ENCODE peak calls at places on chromosomes 7 and 10, in eight cellular contexts. O, B, R, K, C, D, T and S are unnamed samples.

GRCh38 chr10:1560535-1561192 is 176.7 kb downstream of the ADARB2 start:
- DNase-seq in O (no peak), B (no peak), R (no peak), K (no peak), C (no peak), D (no peak), T (no peak), S (no peak)

GRCh38 chr7:121138262-121138933 is 149.9 kb downstream of the CPED1 start:
- DNase-seq in O (peak), B (no peak), R (peak), K (peak), C (no peak), D (no peak), T (peak), S (peak)

GRCh38 chr10:131788386-131788785 is 112.4 kb upstream of the PPP2R2D start:
- DNase-seq in O (no peak), B (no peak), R (no peak), K (no peak), C (no peak), D (no peak), T (no peak), S (no peak)

GRCh38 chr7:44212581-44213184 is 11.9 kb downstream of the YKT6 start:
- DNase-seq in O (no peak), B (no peak), R (no peak), K (no peak), C (no peak), D (no peak), T (no peak), S (peak)

GRCh38 chr7:143176128-143176527 is 7.1 kb upstream of the TAS2R39 start:
- DNase-seq in O (no peak), B (no peak), R (no peak), K (no peak), C (no peak), D (no peak), T (no peak), S (no peak)

GRCh38 chr10:13346912-13347234 is 1.2 kb downstream of the SEPHS1 start:
- DNase-seq in O (peak), B (peak), R (no peak), K (no peak), C (no peak), D (no peak), T (peak), S (no peak)

GRCh38 chr7:146201945-146202344 is 85.3 kb downstream of the CNTNAP2 start:
- DNase-seq in O (no peak), B (no peak), R (no peak), K (no peak), C (no peak), D (no peak), T (no peak), S (no peak)

GRCh38 chr10:33193057-33193866 is 141.2 kb downstream of the NRP1 start:
- DNase-seq in O (peak), B (peak), R (peak), K (peak), C (peak), D (peak), T (peak), S (peak)

GRCh38 chr7:87510430-87510875 is 35.0 kb upstream of the ABCB4 start:
- DNase-seq in O (no peak), B (no peak), R (no peak), K (no peak), C (no peak), D (no peak), T (no peak), S (no peak)

GRCh38 chr7:113819474-113819873 is 99.3 kb downstream of the PPP1R3A start:
- DNase-seq in O (no peak), B (no peak), R (no peak), K (no peak), C (no peak), D (no peak), T (no peak), S (no peak)

GRCh38 chr10:112962343-112962742 is 12.3 kb downstream of the TCF7L2 start:
- DNase-seq in O (no peak), B (no peak), R (no peak), K (no peak), C (no peak), D (no peak), T (no peak), S (no peak)

GRCh38 chr10:8035641-8036520 is 18.6 kb upstream of the GATA3 start:
- DNase-seq in O (no peak), B (no peak), R (no peak), K (no peak), C (peak), D (no peak), T (no peak), S (no peak)

GRCh38 chr7:75534727-75535307 is 42.7 kb downstream of the SPDYE5 start:
- DNase-seq in O (peak), B (peak), R (peak), K (peak), C (no peak), D (no peak), T (no peak), S (no peak)

GRCh38 chr7:4792537-4793126 is 17.2 kb downstream of the AP5Z1 start:
- DNase-seq in O (peak), B (no peak), R (no peak), K (peak), C (peak), D (no peak), T (peak), S (no peak)

GRCh38 chr7:148914208-148914777 is 30.2 kb upstream of the EZH2 start:
- DNase-seq in O (peak), B (peak), R (peak), K (peak), C (no peak), D (no peak), T (no peak), S (no peak)

GRCh38 chr10:92208736-92209135 is 82.1 kb downstream of the CPEB3 start:
- DNase-seq in O (no peak), B (no peak), R (peak), K (peak), C (no peak), D (no peak), T (no peak), S (peak)

GRCh38 chr10:48745662-48746245 is 61.1 kb downstream of the WDFY4 start:
- DNase-seq in O (no peak), B (no peak), R (no peak), K (no peak), C (no peak), D (no peak), T (no peak), S (no peak)

GRCh38 chr7:82036146-82036886 is 266.5 kb upstream of the HGF start:
- DNase-seq in O (peak), B (no peak), R (peak), K (peak), C (no peak), D (no peak), T (no peak), S (no peak)

GRCh38 chr7:6589829-6590644 is at the start of gene INTS15:
- DNase-seq in O (peak), B (peak), R (peak), K (peak), C (peak), D (peak), T (peak), S (no peak)

GRCh38 chr10:112721080-112721698 is 228.9 kb upstream of the TCF7L2 start:
- DNase-seq in O (peak), B (peak), R (peak), K (peak), C (peak), D (peak), T (peak), S (no peak)

GRCh38 chr7:134813668-134814067 is 34.2 kb downstream of the CALD1 start:
- DNase-seq in O (peak), B (no peak), R (peak), K (peak), C (no peak), D (no peak), T (peak), S (no peak)

GRCh38 chr7:120344276-120344675 is 71.3 kb downstream of the KCND2 start:
- DNase-seq in O (peak), B (peak), R (peak), K (peak), C (no peak), D (no peak), T (no peak), S (no peak)

GRCh38 chr10:29403208-29403607 is 114.3 kb downstream of the LYZL1 start:
- DNase-seq in O (no peak), B (no peak), R (no peak), K (no peak), C (no peak), D (no peak), T (no peak), S (no peak)

GRCh38 chr7:75572396-75572795 is 80.3 kb downstream of the SPDYE5 start:
- DNase-seq in O (no peak), B (no peak), R (no peak), K (no peak), C (no peak), D (no peak), T (no peak), S (no peak)

GRCh38 chr7:121328508-121329459 is at the start of gene WNT16:
- DNase-seq in O (no peak), B (no peak), R (no peak), K (no peak), C (peak), D (no peak), T (no peak), S (no peak)

GRCh38 chr7:105191329-105191728 is 177.3 kb downstream of the KMT2E start:
- DNase-seq in O (no peak), B (no peak), R (no peak), K (no peak), C (no peak), D (no peak), T (no peak), S (no peak)

GRCh38 chr10:79404231-79404609 is 41.2 kb downstream of the ZCCHC24 start:
- DNase-seq in O (peak), B (peak), R (peak), K (peak), C (peak), D (peak), T (no peak), S (no peak)

GRCh38 chr10:79354141-79354540 is 6.9 kb downstream of the PPIF start:
- DNase-seq in O (no peak), B (peak), R (no peak), K (no peak), C (no peak), D (no peak), T (no peak), S (no peak)

GRCh38 chr10:83862723-83863122 is 276.6 kb upstream of the GHITM start:
- DNase-seq in O (no peak), B (no peak), R (no peak), K (no peak), C (no peak), D (no peak), T (peak), S (no peak)

GRCh38 chr10:78552261-78552811 is 516.4 kb upstream of the ZMIZ1 start:
- DNase-seq in O (no peak), B (no peak), R (peak), K (peak), C (peak), D (no peak), T (peak), S (no peak)

GRCh38 chr7:29885626-29886025 is 79.3 kb downstream of the WIPF3 start:
- DNase-seq in O (no peak), B (no peak), R (no peak), K (no peak), C (no peak), D (no peak), T (no peak), S (no peak)

GRCh38 chr7:29882481-29882880 is 76.2 kb downstream of the WIPF3 start:
- DNase-seq in O (no peak), B (no peak), R (no peak), K (no peak), C (no peak), D (no peak), T (no peak), S (no peak)

GRCh38 chr7:29881724-29882123 is 75.4 kb downstream of the WIPF3 start:
- DNase-seq in O (no peak), B (no peak), R (no peak), K (no peak), C (peak), D (no peak), T (no peak), S (no peak)

GRCh38 chr7:29884399-29885272 is 78.3 kb downstream of the WIPF3 start:
- DNase-seq in O (no peak), B (no peak), R (no peak), K (no peak), C (no peak), D (no peak), T (peak), S (no peak)

GRCh38 chr7:29883462-29884398 is 77.4 kb downstream of the WIPF3 start:
- DNase-seq in O (no peak), B (no peak), R (no peak), K (no peak), C (peak), D (no peak), T (peak), S (no peak)
- H3K4me3 ChIP-seq in O (no peak), B (no peak), R (no peak), K (no peak), C (no peak), D (no peak), T (no peak), S (no peak)

DNA sequence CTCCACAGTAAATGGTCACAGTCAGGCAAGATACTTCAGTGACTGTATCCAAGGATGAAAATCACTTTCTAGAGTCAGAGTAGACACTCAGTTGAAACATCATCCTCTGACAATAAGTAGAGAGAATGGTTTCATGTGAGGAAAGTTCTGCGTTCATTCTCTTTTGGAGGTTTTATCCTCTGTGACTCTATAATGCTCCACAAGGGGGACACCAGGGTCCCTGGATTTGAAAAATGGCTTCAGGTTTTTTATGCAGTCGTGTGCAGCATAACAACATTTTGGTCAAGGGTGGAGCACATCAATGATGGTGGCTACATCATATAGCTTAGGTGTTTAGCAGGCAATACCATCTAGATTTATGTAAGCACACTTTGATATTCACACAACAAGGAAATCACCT is 40.4 kb downstream of the TMEM168 start:
- DNase-seq in O (no peak), B (no peak), R (no peak), K (no peak), C (no peak), D (no peak), T (no peak), S (no peak)
- TF ChIP-seq CTCF in O (peak), B (peak), R (no peak), K (peak), C (no peak), D (peak), T (no peak), S (no peak)

DNA sequence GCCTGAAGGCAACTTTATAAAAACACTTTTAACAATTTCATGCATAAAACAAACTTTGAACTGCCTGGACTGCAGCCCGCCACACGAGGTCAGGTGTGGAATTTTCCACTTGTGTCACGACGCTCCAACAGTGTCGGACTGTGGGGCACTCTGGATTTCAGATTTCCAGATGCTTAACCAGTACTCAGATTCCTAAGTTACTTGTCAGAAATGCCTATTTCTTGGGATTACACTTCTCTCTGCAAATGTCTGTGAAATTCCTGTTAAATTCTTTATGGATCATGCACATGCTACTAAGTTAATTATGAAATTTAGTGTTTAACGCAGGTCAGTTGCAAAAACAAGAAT is 477 bp upstream of the GPER1 start:
- DNase-seq in O (peak), B (no peak), R (peak), K (peak), C (no peak), D (no peak), T (no peak), S (no peak)
- H3K4me3 ChIP-seq in O (peak), B (no peak), R (peak), K (peak), C (peak), D (peak), T (no peak), S (peak)

GRCh38 chr10:27745380-27745718 is 270 bp downstream of the MKX start:
- DNase-seq in O (no peak), B (no peak), R (no peak), K (no peak), C (no peak), D (no peak), T (no peak), S (no peak)

GRCh38 chr10:27742926-27743735 is 2.5 kb downstream of the MKX start:
- DNase-seq in O (peak), B (peak), R (peak), K (peak), C (peak), D (no peak), T (peak), S (no peak)

GRCh38 chr10:27743736-27744477 is 1.7 kb downstream of the MKX start:
- DNase-seq in O (peak), B (no peak), R (peak), K (peak), C (peak), D (no peak), T (no peak), S (no peak)

GRCh38 chr10:27745719-27746363 is at the start of gene MKX:
- DNase-seq in O (peak), B (no peak), R (no peak), K (peak), C (peak), D (no peak), T (peak), S (no peak)

DNA sequence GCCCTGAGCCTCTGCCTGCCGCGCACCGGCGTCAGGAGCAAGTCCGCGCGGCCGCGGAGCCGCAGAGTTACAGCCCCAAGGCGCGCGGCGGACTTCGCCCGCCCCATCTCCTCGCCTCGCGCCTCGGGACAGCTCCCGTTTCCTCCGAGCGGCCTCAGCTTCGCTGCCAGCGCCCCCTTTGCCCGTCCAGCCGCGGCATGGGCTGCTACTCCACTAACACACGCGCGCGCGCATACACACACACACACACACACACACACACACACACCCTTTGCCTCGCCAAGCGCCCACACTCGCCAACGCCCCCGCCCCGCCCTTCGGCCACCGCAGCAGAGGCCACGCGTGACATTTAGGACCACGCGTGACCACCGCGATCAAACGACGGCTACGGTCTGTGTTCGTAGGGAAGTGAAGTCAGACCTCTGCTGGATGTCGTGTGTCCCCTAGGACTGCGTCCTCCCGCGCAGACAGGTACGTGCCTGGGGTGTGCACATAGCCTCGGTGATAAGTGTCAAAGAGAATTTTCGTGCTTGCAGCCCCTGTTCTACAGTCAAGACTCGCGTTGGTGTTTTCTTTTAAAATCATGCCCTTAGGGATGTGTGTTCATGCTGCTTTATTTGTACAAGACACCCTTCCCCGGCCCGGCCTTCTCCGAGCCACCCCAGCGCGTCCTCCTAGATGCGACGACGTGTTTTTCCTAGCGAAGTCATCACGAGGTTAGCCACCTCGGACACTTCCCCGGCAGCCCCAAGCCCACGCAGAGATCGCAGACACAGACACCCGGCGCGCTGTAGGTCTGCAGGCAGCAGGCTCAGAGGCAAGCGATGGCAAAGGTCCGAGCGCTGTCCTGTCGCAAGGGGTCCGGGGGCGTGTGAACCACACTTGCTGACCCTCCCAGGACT is 890 bp downstream of the MKX start:
- DNase-seq in O (peak), B (peak), R (no peak), K (peak), C (peak), D (no peak), T (peak), S (no peak)
- TF ChIP-seq CTCF in O (no peak), B (no peak), R (no peak), K (no peak), C (no peak), D (no peak), T (no peak), S (no peak)

DNA sequence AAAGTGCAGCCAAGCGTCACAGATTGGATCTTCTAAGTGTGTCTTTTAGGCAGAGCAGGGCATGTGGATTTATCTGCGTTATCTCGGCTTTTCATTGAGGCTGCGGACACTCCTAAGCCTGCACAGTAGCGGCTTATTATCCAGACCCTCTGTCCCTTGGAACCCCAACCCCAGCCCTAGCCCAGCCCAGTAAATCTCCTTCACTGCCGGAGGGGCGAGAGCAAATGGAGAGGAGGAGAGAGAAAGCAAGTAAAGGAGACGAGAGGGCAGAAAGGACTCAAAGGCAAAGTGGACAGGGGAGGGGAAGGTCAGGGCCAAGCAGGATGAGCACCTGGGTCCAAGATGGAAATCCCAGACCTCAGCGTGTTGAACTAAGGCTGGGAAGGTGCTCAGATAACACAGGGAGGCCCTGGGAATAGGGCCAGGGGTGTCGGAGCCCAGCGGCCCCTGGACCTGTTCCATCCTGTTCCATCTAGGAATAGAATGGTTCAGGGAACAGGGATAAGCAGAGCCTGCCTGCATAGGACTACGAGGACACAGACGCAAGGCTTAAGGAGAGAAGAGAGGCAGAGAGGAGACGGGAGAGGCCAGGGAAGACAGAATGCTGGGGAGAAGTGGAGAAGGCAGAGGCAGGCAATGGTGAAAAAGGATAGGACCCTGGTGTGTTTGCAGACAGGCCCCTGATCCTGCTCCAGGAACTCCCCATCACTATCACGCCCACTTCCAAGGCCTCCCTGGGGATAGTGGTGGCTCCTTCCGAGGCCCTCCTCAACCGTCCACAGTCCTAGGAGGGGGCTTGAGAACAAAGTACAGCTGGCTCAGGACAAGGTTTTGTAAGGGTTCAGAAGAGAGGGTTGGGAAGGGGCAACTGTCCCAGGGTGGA is 99.6 kb downstream of the CHST15 start:
- DNase-seq in O (no peak), B (no peak), R (no peak), K (no peak), C (no peak), D (no peak), T (no peak), S (no peak)
- H3K4me3 ChIP-seq in O (no peak), B (no peak), R (no peak), K (no peak), C (no peak), D (no peak), T (no peak), S (no peak)

GRCh38 chr7:71364559-71364958 is 232.6 kb downstream of the GALNT17 start:
- DNase-seq in O (no peak), B (no peak), R (no peak), K (no peak), C (no peak), D (no peak), T (no peak), S (no peak)
- TF ChIP-seq CTCF in O (no peak), B (no peak), R (no peak), K (no peak), C (no peak), D (no peak), T (no peak), S (no peak)

GRCh38 chr7:158015403-158016116 is 572.1 kb downstream of the PTPRN2 start:
- DNase-seq in O (no peak), B (peak), R (no peak), K (no peak), C (no peak), D (no peak), T (no peak), S (no peak)
- H3K4me3 ChIP-seq in O (no peak), B (no peak), R (no peak), K (no peak), C (no peak), D (no peak), T (no peak), S (no peak)